ENCODE peak calls at places on chromosome 4, in seven cellular contexts. One of them, this sample, is unnamed.

GRCh38 chr4:167826281-167826680 is 266.1 kb upstream of the ANXA10 start:
- DNase-seq in BE2C: no peak
- DNase-seq in cerebellar cortex: no peak
- DNase-seq in NCI-H1436: no peak
- DNase-seq in H9: no peak
- DNase-seq in H54: no peak
- DNase-seq in AG04449: no peak
- DNase-seq in this sample: peak

GRCh38 chr4:111510535-111510934 is 634.7 kb upstream of the FAM241A start:
- DNase-seq in BE2C: no peak
- DNase-seq in cerebellar cortex: no peak
- DNase-seq in NCI-H1436: no peak
- DNase-seq in H9: no peak
- DNase-seq in H54: no peak
- DNase-seq in AG04449: no peak
- DNase-seq in this sample: peak

GRCh38 chr4:128782076-128782715 is 27.3 kb upstream of the JADE1 start:
- DNase-seq in BE2C: peak
- DNase-seq in cerebellar cortex: peak
- DNase-seq in NCI-H1436: no peak
- DNase-seq in H9: no peak
- DNase-seq in H54: no peak
- DNase-seq in AG04449: no peak
- DNase-seq in this sample: peak

GRCh38 chr4:74009307-74009706 is 10.8 kb upstream of the CXCL5 start:
- DNase-seq in BE2C: no peak
- DNase-seq in cerebellar cortex: no peak
- DNase-seq in NCI-H1436: no peak
- DNase-seq in H9: no peak
- DNase-seq in H54: no peak
- DNase-seq in AG04449: no peak
- DNase-seq in this sample: no peak

GRCh38 chr4:155944516-155944915 is 9.2 kb downstream of the CTSO start:
- DNase-seq in BE2C: no peak
- DNase-seq in cerebellar cortex: no peak
- DNase-seq in NCI-H1436: no peak
- DNase-seq in H9: no peak
- DNase-seq in H54: no peak
- DNase-seq in AG04449: no peak
- DNase-seq in this sample: no peak

GRCh38 chr4:183657564-183657963 is 1.4 kb downstream of the RWDD4 start:
- DNase-seq in BE2C: no peak
- DNase-seq in cerebellar cortex: no peak
- DNase-seq in NCI-H1436: no peak
- DNase-seq in H9: no peak
- DNase-seq in H54: no peak
- DNase-seq in AG04449: no peak
- DNase-seq in this sample: no peak

GRCh38 chr4:20881658-20882057 is 181.4 kb downstream of the PACRGL start:
- DNase-seq in BE2C: no peak
- DNase-seq in cerebellar cortex: no peak
- DNase-seq in NCI-H1436: no peak
- DNase-seq in H9: no peak
- DNase-seq in H54: no peak
- DNase-seq in AG04449: no peak
- DNase-seq in this sample: no peak

GRCh38 chr4:38416450-38417014 is 247.5 kb upstream of the KLF3 start:
- DNase-seq in BE2C: no peak
- DNase-seq in cerebellar cortex: no peak
- DNase-seq in NCI-H1436: no peak
- DNase-seq in H9: no peak
- DNase-seq in H54: no peak
- DNase-seq in AG04449: no peak
- DNase-seq in this sample: no peak

GRCh38 chr4:82293304-82293703 is 80.5 kb downstream of the HNRNPD start:
- DNase-seq in BE2C: no peak
- DNase-seq in cerebellar cortex: no peak
- DNase-seq in NCI-H1436: no peak
- DNase-seq in H9: no peak
- DNase-seq in H54: no peak
- DNase-seq in AG04449: no peak
- DNase-seq in this sample: no peak

GRCh38 chr4:110124721-110125120 is 73.7 kb downstream of the ELOVL6 start:
- DNase-seq in BE2C: no peak
- DNase-seq in cerebellar cortex: peak
- DNase-seq in NCI-H1436: no peak
- DNase-seq in H9: no peak
- DNase-seq in H54: no peak
- DNase-seq in AG04449: no peak
- DNase-seq in this sample: no peak

GRCh38 chr4:73945140-73945539 is 36.7 kb downstream of the PF4 start:
- DNase-seq in BE2C: no peak
- DNase-seq in cerebellar cortex: no peak
- DNase-seq in NCI-H1436: no peak
- DNase-seq in H9: no peak
- DNase-seq in H54: no peak
- DNase-seq in AG04449: no peak
- DNase-seq in this sample: no peak

GRCh38 chr4:128228021-128228571 is 59.5 kb downstream of the PGRMC2 start:
- DNase-seq in BE2C: no peak
- DNase-seq in cerebellar cortex: peak
- DNase-seq in NCI-H1436: no peak
- DNase-seq in H9: no peak
- DNase-seq in H54: no peak
- DNase-seq in AG04449: no peak
- DNase-seq in this sample: peak